ENCODE peak calls at places on chromosomes 11 and 22, in seven cellular contexts. One of them, this sample, is unnamed.

GRCh38 chr11:12199231-12199948 is 89.0 kb downstream of the MICAL2 start:
- DNase-seq in K562: peak
- DNase-seq in HCT116: no peak
- DNase-seq in GM12878: no peak
- DNase-seq in HepG2: no peak
- DNase-seq in SK-N-SH: no peak
- DNase-seq in H1: no peak
- DNase-seq in this sample: no peak

GRCh38 chr11:130121430-130121978 is 38.1 kb upstream of the ST14 start:
- DNase-seq in K562: no peak
- DNase-seq in HCT116: peak
- DNase-seq in GM12878: no peak
- DNase-seq in HepG2: no peak
- DNase-seq in SK-N-SH: no peak
- DNase-seq in H1: no peak
- DNase-seq in this sample: no peak

GRCh38 chr22:26610983-26611382 is 6.8 kb downstream of the CRYBB1 start:
- DNase-seq in K562: no peak
- DNase-seq in HCT116: no peak
- DNase-seq in GM12878: no peak
- DNase-seq in HepG2: no peak
- DNase-seq in SK-N-SH: no peak
- DNase-seq in H1: no peak
- DNase-seq in this sample: no peak

GRCh38 chr22:29751139-29751538 is 15.7 kb downstream of the ZMAT5 start:
- DNase-seq in K562: no peak
- DNase-seq in HCT116: no peak
- DNase-seq in GM12878: no peak
- DNase-seq in HepG2: peak
- DNase-seq in SK-N-SH: no peak
- DNase-seq in H1: no peak
- DNase-seq in this sample: no peak

GRCh38 chr11:42315267-42315666 is 855.8 kb upstream of the LRRC4C start:
- DNase-seq in K562: no peak
- DNase-seq in HCT116: no peak
- DNase-seq in GM12878: no peak
- DNase-seq in HepG2: no peak
- DNase-seq in SK-N-SH: no peak
- DNase-seq in H1: no peak
- DNase-seq in this sample: no peak

GRCh38 chr22:40818747-40819662 is at the start of gene SLC25A17:
- DNase-seq in K562: peak
- DNase-seq in HCT116: peak
- DNase-seq in GM12878: peak
- DNase-seq in HepG2: peak
- DNase-seq in SK-N-SH: peak
- DNase-seq in H1: peak
- DNase-seq in this sample: peak

GRCh38 chr11:33857924-33858323 is 34.0 kb downstream of the LMO2 start:
- DNase-seq in K562: peak
- DNase-seq in HCT116: peak
- DNase-seq in GM12878: peak
- DNase-seq in HepG2: peak
- DNase-seq in SK-N-SH: peak
- DNase-seq in H1: peak
- DNase-seq in this sample: peak

GRCh38 chr11:12066799-12067508 is 43.4 kb upstream of the MICAL2 start:
- DNase-seq in K562: no peak
- DNase-seq in HCT116: no peak
- DNase-seq in GM12878: no peak
- DNase-seq in HepG2: peak
- DNase-seq in SK-N-SH: no peak
- DNase-seq in H1: no peak
- DNase-seq in this sample: peak

GRCh38 chr11:110787680-110788079 is 75.4 kb upstream of the ARHGAP20 start:
- DNase-seq in K562: no peak
- DNase-seq in HCT116: no peak
- DNase-seq in GM12878: no peak
- DNase-seq in HepG2: no peak
- DNase-seq in SK-N-SH: no peak
- DNase-seq in H1: no peak
- DNase-seq in this sample: no peak

GRCh38 chr11:73397468-73398131 is 21.4 kb downstream of the RELT start:
- DNase-seq in K562: no peak
- DNase-seq in HCT116: no peak
- DNase-seq in GM12878: no peak
- DNase-seq in HepG2: no peak
- DNase-seq in SK-N-SH: no peak
- DNase-seq in H1: no peak
- DNase-seq in this sample: no peak

GRCh38 chr22:38923463-38924196 is 33.8 kb upstream of the APOBEC3A start:
- DNase-seq in K562: peak
- DNase-seq in HCT116: peak
- DNase-seq in GM12878: no peak
- DNase-seq in HepG2: peak
- DNase-seq in SK-N-SH: peak
- DNase-seq in H1: no peak
- DNase-seq in this sample: peak

GRCh38 chr11:13206086-13206640 is 71.4 kb upstream of the BMAL1 start:
- DNase-seq in K562: no peak
- DNase-seq in HCT116: no peak
- DNase-seq in GM12878: no peak
- DNase-seq in HepG2: no peak
- DNase-seq in SK-N-SH: no peak
- DNase-seq in H1: no peak
- DNase-seq in this sample: no peak

GRCh38 chr22:31603574-31603973 is 58.4 kb downstream of the PISD start:
- DNase-seq in K562: no peak
- DNase-seq in HCT116: no peak
- DNase-seq in GM12878: no peak
- DNase-seq in HepG2: no peak
- DNase-seq in SK-N-SH: no peak
- DNase-seq in H1: no peak
- DNase-seq in this sample: no peak
- TF ChIP-seq JUND in K562: no peak
- TF ChIP-seq JUND in HCT116: no peak
- TF ChIP-seq JUND in GM12878: no peak
- TF ChIP-seq JUND in HepG2: no peak
- TF ChIP-seq JUND in SK-N-SH: no peak
- TF ChIP-seq JUND in H1: no peak
- TF ChIP-seq JUND in this sample: no peak

DNA sequence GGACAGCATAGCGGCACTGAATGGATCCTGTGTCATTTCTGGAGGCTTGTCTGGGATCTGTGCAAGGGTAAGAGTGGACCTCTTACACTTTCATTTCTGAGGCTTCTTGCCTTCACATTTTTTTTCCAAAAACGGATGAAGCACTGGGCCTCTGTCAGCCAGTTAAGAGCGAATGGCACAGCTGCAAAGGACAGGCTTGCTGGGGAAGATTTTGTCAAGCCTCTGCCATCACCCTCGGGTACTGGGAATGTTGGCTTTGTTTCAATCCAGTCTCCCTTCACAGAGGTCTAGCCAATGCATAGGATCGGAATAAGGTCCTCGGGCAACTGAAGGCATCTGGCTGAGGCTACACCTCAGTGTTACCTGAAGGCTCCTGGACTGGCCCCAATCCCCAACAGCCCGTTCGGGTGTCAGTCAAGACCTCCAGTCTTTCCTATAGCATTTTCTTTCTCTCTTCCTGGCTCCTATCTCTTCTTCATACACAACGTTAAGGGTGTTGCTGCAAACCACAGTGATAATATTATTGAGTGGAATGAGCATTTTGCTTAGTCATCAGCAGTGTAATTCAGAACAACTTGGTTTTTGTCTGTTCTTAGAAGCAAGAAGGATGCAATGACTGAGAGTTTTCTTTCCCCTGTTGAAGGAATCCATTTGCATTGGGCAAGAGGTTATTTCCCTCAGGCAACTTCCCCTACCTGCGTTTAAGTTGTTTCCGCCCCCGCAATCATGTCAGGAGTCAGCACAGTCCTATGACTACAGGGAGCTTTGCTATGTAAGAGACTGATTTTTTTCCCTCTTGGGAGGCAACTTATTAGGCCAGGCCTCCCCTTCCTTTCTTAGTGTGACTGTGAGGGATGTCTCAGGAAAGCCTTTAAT is 22.8 kb downstream of the NPAT start:
- DNase-seq in K562: peak
- DNase-seq in HCT116: no peak
- DNase-seq in GM12878: peak
- DNase-seq in HepG2: no peak
- DNase-seq in SK-N-SH: no peak
- DNase-seq in H1: no peak
- DNase-seq in this sample: peak
- TF ChIP-seq JUND in K562: peak
- TF ChIP-seq JUND in HCT116: no peak
- TF ChIP-seq JUND in GM12878: no peak
- TF ChIP-seq JUND in HepG2: no peak
- TF ChIP-seq JUND in SK-N-SH: no peak
- TF ChIP-seq JUND in H1: no peak
- TF ChIP-seq JUND in this sample: no peak

GRCh38 chr11:95925011-95925410 is 1.1 kb upstream of the MTMR2 start:
- DNase-seq in K562: peak
- DNase-seq in HCT116: peak
- DNase-seq in GM12878: no peak
- DNase-seq in HepG2: peak
- DNase-seq in SK-N-SH: no peak
- DNase-seq in H1: no peak
- DNase-seq in this sample: no peak
- TF ChIP-seq JUND in K562: peak
- TF ChIP-seq JUND in HCT116: peak
- TF ChIP-seq JUND in GM12878: no peak
- TF ChIP-seq JUND in HepG2: no peak
- TF ChIP-seq JUND in SK-N-SH: no peak
- TF ChIP-seq JUND in H1: no peak
- TF ChIP-seq JUND in this sample: no peak

GRCh38 chr11:118996926-118997626 is 862 bp upstream of the CENATAC start:
- DNase-seq in K562: peak
- DNase-seq in HCT116: no peak
- DNase-seq in GM12878: peak
- DNase-seq in HepG2: peak
- DNase-seq in SK-N-SH: peak
- DNase-seq in H1: no peak
- DNase-seq in this sample: no peak
- TF ChIP-seq JUND in K562: no peak
- TF ChIP-seq JUND in HCT116: no peak
- TF ChIP-seq JUND in GM12878: no peak
- TF ChIP-seq JUND in HepG2: no peak
- TF ChIP-seq JUND in SK-N-SH: no peak
- TF ChIP-seq JUND in H1: no peak
- TF ChIP-seq JUND in this sample: no peak

DNA sequence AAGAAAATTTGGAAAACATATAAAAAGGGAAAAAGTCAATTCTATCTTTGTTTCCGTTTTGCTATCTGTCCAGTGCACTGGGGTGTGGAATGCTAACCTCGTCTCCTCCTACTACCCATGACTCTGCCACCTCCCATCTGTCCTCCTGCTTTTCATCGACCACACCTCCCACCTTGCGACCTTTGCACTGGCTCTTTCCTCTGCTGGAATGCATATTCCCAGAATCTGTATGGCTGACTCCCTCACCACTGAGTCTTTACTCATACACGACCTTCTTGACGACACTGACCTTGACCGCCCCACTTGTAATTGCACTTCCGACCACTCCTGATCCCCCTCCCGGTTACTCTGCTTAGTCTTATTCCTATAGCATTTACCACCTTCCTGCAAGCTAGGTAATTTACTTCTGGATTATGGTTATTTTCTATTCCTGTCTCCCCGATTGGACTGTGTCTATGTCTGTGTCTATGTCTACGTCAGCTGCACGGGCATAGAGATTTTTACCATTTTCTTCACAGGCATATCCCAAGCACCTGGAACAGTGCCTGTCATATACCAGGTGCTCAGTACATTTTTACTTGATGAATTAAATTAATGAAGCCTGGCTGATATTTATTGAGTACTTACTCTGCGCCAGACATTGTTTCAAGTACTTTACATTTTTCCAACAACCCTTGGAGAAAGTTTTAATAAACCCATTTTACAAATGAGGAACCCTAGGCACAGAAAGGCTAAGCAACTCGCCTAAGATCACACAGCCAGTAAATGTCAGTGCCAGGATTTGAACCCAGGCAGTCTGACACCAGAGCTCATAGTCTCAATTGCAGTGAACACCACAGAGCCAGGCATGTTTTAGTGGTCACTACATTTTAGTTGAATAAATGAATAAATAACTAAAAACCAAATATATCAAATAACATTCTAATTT is 89.3 kb upstream of the SLC22A12 start:
- DNase-seq in K562: peak
- DNase-seq in HCT116: no peak
- DNase-seq in GM12878: no peak
- DNase-seq in HepG2: peak
- DNase-seq in SK-N-SH: no peak
- DNase-seq in H1: no peak
- DNase-seq in this sample: no peak
- TF ChIP-seq JUND in K562: no peak
- TF ChIP-seq JUND in HCT116: no peak
- TF ChIP-seq JUND in GM12878: no peak
- TF ChIP-seq JUND in HepG2: no peak
- TF ChIP-seq JUND in SK-N-SH: no peak
- TF ChIP-seq JUND in H1: no peak
- TF ChIP-seq JUND in this sample: no peak

GRCh38 chr22:49302150-49302460 is 525.6 kb downstream of the BRD1 start:
- DNase-seq in K562: no peak
- DNase-seq in HCT116: no peak
- DNase-seq in GM12878: no peak
- DNase-seq in HepG2: no peak
- DNase-seq in SK-N-SH: no peak
- DNase-seq in H1: no peak
- DNase-seq in this sample: no peak
- TF ChIP-seq JUND in K562: no peak
- TF ChIP-seq JUND in HCT116: no peak
- TF ChIP-seq JUND in GM12878: no peak
- TF ChIP-seq JUND in HepG2: no peak
- TF ChIP-seq JUND in SK-N-SH: no peak
- TF ChIP-seq JUND in H1: no peak
- TF ChIP-seq JUND in this sample: no peak